ENCODE peak calls at places on chromosomes 3 and 15, in seven cellular contexts. B is uterus, L is ovary, R is esophagus squamous epithelium, T is right lobe of liver, Q is lower lobe of right lung, Y is GM23338. G is an unnamed sample. For H3K4me1, the result is how much of the 10 kb centered on the place peaks cover.

GRCh38 chr15:38522922-38523321 is 41.7 kb downstream of the RASGRP1 start:
- DNase-seq in Q (no peak), B (no peak), Y (no peak), L (no peak), T (no peak), R (no peak), G (no peak)

GRCh38 chr15:34436126-34436955 is 1.3 kb downstream of the GOLGA8A start:
- DNase-seq in L (no peak), Y (peak), T (no peak), B (no peak), Q (no peak), R (no peak), G (peak)

GRCh38 chr3:41710646-41711388 is 251.1 kb downstream of the ULK4 start:
- DNase-seq in Q (no peak), Y (peak), L (no peak), T (no peak), B (peak), R (no peak), G (no peak)

GRCh38 chr15:65414841-65415621 is 7.7 kb downstream of the IGDCC4 start:
- DNase-seq in Y (peak), T (no peak), R (no peak), L (peak), B (no peak), Q (no peak), G (no peak)

GRCh38 chr3:69086133-69086722 is 1.5 kb downstream of the ARL6IP5 start:
- DNase-seq in Q (peak), Y (no peak), T (peak), L (peak), B (peak), R (peak), G (peak)

GRCh38 chr3:74054566-74054965 is 429.8 kb upstream of the PDZRN3 start:
- DNase-seq in R (no peak), Y (peak), B (no peak), Q (no peak), T (no peak), L (no peak), G (no peak)

GRCh38 chr3:123352134-123352554 is 96.7 kb downstream of the ADCY5 start:
- DNase-seq in T (no peak), R (no peak), Q (no peak), L (no peak), Y (no peak), B (no peak), G (no peak)

GRCh38 chr3:53478166-53478830 is 16.1 kb upstream of the CACNA1D start:
- DNase-seq in Y (no peak), B (no peak), L (no peak), T (peak), Q (no peak), R (no peak), G (no peak)

GRCh38 chr15:61099030-61099800 is 129.9 kb downstream of the RORA start:
- DNase-seq in L (no peak), T (no peak), R (no peak), B (no peak), Y (no peak), Q (no peak), G (no peak)

GRCh38 chr15:68789921-68790575 is 30.6 kb downstream of the ANP32A start:
- DNase-seq in B (no peak), T (no peak), R (no peak), Y (peak), L (no peak), Q (no peak), G (no peak)

GRCh38 chr3:189621948-189622603 is 9.1 kb upstream of the TP63 start:
- DNase-seq in Y (no peak), R (no peak), L (no peak), Q (no peak), T (no peak), B (no peak), G (no peak)

GRCh38 chr15:52290800-52291199 is 4.8 kb downstream of the MYO5C start:
- DNase-seq in L (no peak), T (no peak), B (no peak), Q (no peak), Y (no peak), R (no peak), G (no peak)

DNA sequence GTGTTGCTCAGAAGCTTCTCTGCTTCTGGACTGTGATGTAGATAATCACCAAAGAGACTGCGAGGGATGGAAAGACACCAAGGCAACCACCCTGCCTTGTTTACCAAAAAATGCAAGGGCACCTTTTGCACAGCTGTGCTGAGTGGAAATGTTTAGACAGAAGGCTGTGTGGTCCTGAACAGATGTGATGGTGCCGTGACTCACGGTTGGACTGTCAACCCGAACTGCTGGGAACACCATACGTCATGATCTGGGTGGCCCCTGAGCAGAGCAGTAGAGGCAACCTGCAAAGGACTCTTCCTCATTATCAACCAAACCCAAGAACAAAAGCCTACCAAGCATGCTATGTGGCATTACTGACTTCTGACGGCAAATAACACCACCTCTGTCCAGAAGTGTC is 61.3 kb upstream of the LPP start:
- DNase-seq in R (no peak), Y (no peak), B (no peak), Q (no peak), T (no peak), L (no peak), G (no peak)
- H3K4me1 ChIP-seq in R (under half), Y (under half), B (under half), Q (under half), T (under half), L (under half), G (under half)

GRCh38 chr15:78290222-78290621 is 9.2 kb downstream of the SKIC8 start:
- DNase-seq in L (no peak), B (no peak), Y (no peak), T (no peak), Q (no peak), R (no peak), G (no peak)
- H3K27ac ChIP-seq in L (no peak), B (no peak), Y (no peak), T (no peak), Q (no peak), R (peak), G (no peak)

DNA sequence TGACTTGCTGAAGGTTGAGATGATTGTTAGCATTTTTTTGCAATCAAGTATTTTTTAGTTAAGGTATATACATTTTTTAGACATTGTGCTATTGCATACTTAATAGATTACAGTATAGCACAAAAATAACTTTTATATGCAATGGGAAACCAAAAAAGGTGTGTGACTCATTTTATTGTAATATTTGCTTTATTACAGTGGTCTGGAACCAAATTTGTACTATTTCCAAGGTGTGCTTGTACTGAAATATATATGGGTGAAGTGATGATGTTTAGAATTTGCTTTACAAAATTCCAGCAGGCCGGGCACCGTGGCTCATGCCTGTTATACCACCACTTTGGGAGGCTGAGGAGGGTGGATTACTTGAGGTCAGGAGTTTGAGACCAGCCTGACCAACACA is 29.1 kb upstream of the TBC1D23 start:
- DNase-seq in T (no peak), Q (no peak), R (no peak), L (no peak), Y (no peak), B (no peak), G (no peak)
- H3K4me3 ChIP-seq in T (no peak), Q (no peak), R (no peak), L (no peak), Y (no peak), B (no peak), G (no peak)

GRCh38 chr3:2656806-2657205 is 453.4 kb downstream of the IL5RA start:
- DNase-seq in T (no peak), Q (no peak), L (no peak), R (no peak), Y (no peak), B (no peak), G (no peak)
- H3K4me1 ChIP-seq in T (under half), Q (under half), L (under half), R (under half), Y (under half), B (under half), G (under half)

G was measured in CD4-positive, CD25-positive, alpha-beta regulatory T cell.